ENCODE peak calls at places on chromosomes 12 and 14, in seven cellular contexts. A is endothelial cell of umbilical vein, G is HCT116, W is H1, R is HepG2, L is SK-N-SH, J is K562. N is an unnamed sample.

GRCh38 chr12:123401753-123402683 is 18.1 kb downstream of the KMT5A start:
- DNase-seq in A (no peak), G (no peak), W (peak; percentile 34), R (no peak), L (no peak), J (no peak), N (peak; percentile 76)

GRCh38 chr14:52706286-52706685 is 714 bp upstream of the PSMC6 start:
- DNase-seq in A (peak; percentile 50), G (no peak), W (no peak), R (no peak), L (peak; percentile 44), J (peak; percentile 39), N (peak; percentile 21)

GRCh38 chr12:52347546-52348510 is 19.5 kb downstream of the KRT85 start:
- DNase-seq in A (no peak), G (no peak), W (no peak), R (no peak), L (no peak), J (no peak), N (no peak)

GRCh38 chr12:51323966-51324895 is at the start of gene BIN2:
- DNase-seq in A (no peak), G (no peak), W (no peak), R (no peak), L (no peak), J (no peak), N (no peak)

GRCh38 chr12:57133916-57134315 is 5.6 kb downstream of the LRP1 start:
- DNase-seq in A (no peak), G (no peak), W (no peak), R (no peak), L (no peak), J (no peak), N (no peak)

GRCh38 chr14:55577229-55577628 is 2.8 kb upstream of the KTN1 start:
- DNase-seq in A (no peak), G (no peak), W (no peak), R (no peak), L (no peak), J (no peak), N (no peak)

GRCh38 chr12:60106207-60106606 is 510.4 kb downstream of the SLC16A7 start:
- DNase-seq in A (peak; percentile 41), G (no peak), W (no peak), R (no peak), L (no peak), J (no peak), N (no peak)

GRCh38 chr14:74591899-74592298 is 20.1 kb downstream of the LTBP2 start:
- DNase-seq in A (no peak), G (no peak), W (no peak), R (no peak), L (no peak), J (no peak), N (no peak)

GRCh38 chr14:31510222-31510621 is 22.4 kb upstream of the GPR33 start:
- DNase-seq in A (peak; percentile 38), G (peak; percentile 27), W (no peak), R (peak; percentile 48), L (peak; percentile 33), J (peak; percentile 21), N (peak; percentile 46)

GRCh38 chr12:104788848-104789271 is 169.2 kb downstream of the SLC41A2 start:
- DNase-seq in A (no peak), G (no peak), W (no peak), R (no peak), L (no peak), J (no peak), N (peak; percentile 90)

GRCh38 chr12:7441216-7441615 is 2.7 kb downstream of the CD163L1 start:
- DNase-seq in A (no peak), G (no peak), W (no peak), R (no peak), L (no peak), J (no peak), N (no peak)

GRCh38 chr14:99393059-99393655 is 87.5 kb downstream of the SETD3 start:
- DNase-seq in A (peak; percentile 13), G (peak; percentile 15), W (peak; percentile 38), R (peak; percentile 23), L (peak; percentile 64), J (peak; percentile 66), N (peak; percentile 81)

GRCh38 chr12:916240-916639 is 33.3 kb downstream of the RAD52 start:
- DNase-seq in A (no peak), G (no peak), W (no peak), R (no peak), L (no peak), J (no peak), N (peak; percentile 10)

GRCh38 chr12:912466-913235 is 36.8 kb downstream of the RAD52 start:
- DNase-seq in A (peak; percentile 47), G (no peak), W (no peak), R (no peak), L (no peak), J (no peak), N (no peak)

GRCh38 chr12:916712-917445 is 32.6 kb downstream of the RAD52 start:
- DNase-seq in A (no peak), G (no peak), W (no peak), R (no peak), L (no peak), J (no peak), N (no peak)

GRCh38 chr12:913919-914718 is 35.4 kb downstream of the RAD52 start:
- DNase-seq in A (no peak), G (no peak), W (no peak), R (no peak), L (no peak), J (no peak), N (no peak)

GRCh38 chr12:915090-915489 is 34.4 kb downstream of the RAD52 start:
- DNase-seq in A (peak; percentile 51), G (no peak), W (no peak), R (no peak), L (no peak), J (no peak), N (peak; percentile 16)
- H3K36me3 ChIP-seq in A (peaks cover 27% of the 10 kb centered on the region), G (peaks cover 36% of the 10 kb centered on the region), W (peaks cover 71% of the 10 kb centered on the region), R (peaks cover 69% of the 10 kb centered on the region), L (peaks cover 58% of the 10 kb centered on the region), J (peaks cover 72% of the 10 kb centered on the region), N (peaks cover 34% of the 10 kb centered on the region)

GRCh38 chr12:80100566-80100965 is 1.2 kb downstream of the OTOGL start:
- DNase-seq in A (peak; percentile 94), G (no peak), W (no peak), R (no peak), L (no peak), J (no peak), N (no peak)
- H2AFZ ChIP-seq in A (no peak overlapping the region), G (no peak overlapping the region), W (no peak overlapping the region), R (no peak overlapping the region), L (peak overlapping the region; percentile 69), J (no peak overlapping the region), N (no peak overlapping the region)

GRCh38 chr14:64637735-64638473 is 66.3 kb upstream of the PLEKHG3 start:
- DNase-seq in A (no peak), G (no peak), W (no peak), R (no peak), L (no peak), J (no peak), N (no peak)
- TF ChIP-seq POLR2AphosphoS5 in A (no peak), G (no peak), W (no peak), R (no peak), L (no peak), J (no peak), N (no peak)

DNA sequence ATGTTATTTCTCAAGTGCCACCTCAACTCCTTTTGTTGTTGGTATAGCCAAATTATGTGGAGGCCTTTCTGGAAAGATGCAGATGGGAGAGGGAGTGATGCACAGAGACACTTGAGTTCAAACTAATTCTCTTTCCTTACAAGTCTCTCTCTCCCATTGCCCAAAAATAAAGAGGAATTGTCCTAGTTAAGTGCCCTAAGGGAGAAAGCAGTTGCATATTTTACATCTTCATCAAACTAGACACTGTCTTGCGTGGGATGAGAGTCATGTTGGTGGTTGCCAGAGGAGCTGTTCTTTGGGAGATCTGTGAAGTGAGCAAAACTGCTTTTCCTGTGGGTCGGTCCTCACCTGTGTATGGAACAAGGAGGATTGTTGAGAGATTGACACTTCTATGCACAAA is 72.2 kb downstream of the EP400 start:
- DNase-seq in A (no peak), G (no peak), W (no peak), R (no peak), L (no peak), J (no peak), N (no peak)
- H3K36me3 ChIP-seq in A (peaks cover 58% of the 10 kb centered on the region), G (peaks cover 41% of the 10 kb centered on the region), W (peaks cover 80% of the 10 kb centered on the region), R (peaks cover 76% of the 10 kb centered on the region), L (peaks cover 82% of the 10 kb centered on the region), J (peaks cover 92% of the 10 kb centered on the region), N (peaks cover 32% of the 10 kb centered on the region)

GRCh38 chr14:61271552-61271951 is 9.6 kb downstream of the TMEM30B start:
- DNase-seq in A (no peak), G (no peak), W (no peak), R (no peak), L (no peak), J (no peak), N (no peak)

GRCh38 chr14:61267336-61267735 is 13.8 kb downstream of the TMEM30B start:
- DNase-seq in A (no peak), G (no peak), W (no peak), R (no peak), L (no peak), J (no peak), N (no peak)

GRCh38 chr14:61268797-61269196 is 12.3 kb downstream of the TMEM30B start:
- DNase-seq in A (no peak), G (no peak), W (no peak), R (no peak), L (no peak), J (no peak), N (no peak)

GRCh38 chr14:61270714-61271113 is 10.4 kb downstream of the TMEM30B start:
- DNase-seq in A (no peak), G (no peak), W (no peak), R (no peak), L (no peak), J (no peak), N (no peak)

GRCh38 chr14:61269321-61270083 is 11.6 kb downstream of the TMEM30B start:
- DNase-seq in A (peak; percentile 90), G (peak; percentile 79), W (no peak), R (peak; percentile 75), L (peak; percentile 74), J (peak; percentile 29), N (peak; percentile 92)
- H2AFZ ChIP-seq in A (peak overlapping the region; percentile 44), G (peak overlapping the region; percentile 93), W (peak overlapping the region; percentile 98), R (peak overlapping the region; percentile 69), L (peak overlapping the region; percentile 52), J (peak overlapping the region; percentile 40), N (peak overlapping the region; percentile 86)

GRCh38 chr14:88553886-88554457 is 835 bp downstream of the PTPN21 start:
- DNase-seq in A (peak; percentile 57), G (no peak), W (no peak), R (no peak), L (no peak), J (no peak), N (peak; percentile 15)

GRCh38 chr14:88551936-88552565 is 2.8 kb downstream of the PTPN21 start:
- DNase-seq in A (peak; percentile 41), G (no peak), W (no peak), R (no peak), L (peak; percentile 57), J (no peak), N (peak; percentile 57)

GRCh38 chr14:88556581-88556980 is 1.8 kb upstream of the PTPN21 start:
- DNase-seq in A (no peak), G (no peak), W (no peak), R (no peak), L (no peak), J (no peak), N (no peak)

GRCh38 chr14:88552859-88553258 is 1.9 kb downstream of the PTPN21 start:
- DNase-seq in A (no peak), G (no peak), W (no peak), R (peak; percentile 51), L (no peak), J (no peak), N (no peak)

GRCh38 chr14:88554458-88555286 is at the start of gene PTPN21:
- DNase-seq in A (peak; percentile 69), G (no peak), W (no peak), R (peak; percentile 43), L (peak; percentile 94), J (peak; percentile 83), N (peak; percentile 84)
- TF ChIP-seq POLR2AphosphoS5 in A (peak; percentile 85), G (peak; percentile 60), W (no peak), R (no peak), L (peak; percentile 58), J (no peak), N (peak; percentile 53)